ENCODE peak calls at places on chromosomes 6 and 20, in seven cellular contexts. One of them, this sample, is unnamed.

GRCh38 chr20:53227523-53227922 is 255.4 kb downstream of the TSHZ2 start:
- DNase-seq in upper lobe of right lung: no peak
- DNase-seq in cardiac fibroblast: no peak
- DNase-seq in GM10248: no peak
- DNase-seq in neural progenitor cell: no peak
- DNase-seq in left lung: no peak
- DNase-seq in prostate gland: no peak
- DNase-seq in this sample: no peak

GRCh38 chr20:57612916-57613315 is 7.3 kb downstream of the ZBP1 start:
- DNase-seq in upper lobe of right lung: no peak
- DNase-seq in prostate gland: no peak
- DNase-seq in left lung: peak; percentile 41
- DNase-seq in neural progenitor cell: no peak
- DNase-seq in cardiac fibroblast: no peak
- DNase-seq in GM10248: peak; percentile 6
- DNase-seq in this sample: no peak

GRCh38 chr6:169960531-169960890 is 209.1 kb downstream of the ERMARD start:
- DNase-seq in left lung: peak; percentile 67
- DNase-seq in GM10248: no peak
- DNase-seq in cardiac fibroblast: no peak
- DNase-seq in prostate gland: no peak
- DNase-seq in upper lobe of right lung: no peak
- DNase-seq in neural progenitor cell: no peak
- DNase-seq in this sample: no peak

GRCh38 chr6:108805611-108806181 is 42.5 kb upstream of the ARMC2 start:
- DNase-seq in GM10248: peak; percentile 32
- DNase-seq in cardiac fibroblast: no peak
- DNase-seq in neural progenitor cell: no peak
- DNase-seq in prostate gland: no peak
- DNase-seq in left lung: no peak
- DNase-seq in upper lobe of right lung: no peak
- DNase-seq in this sample: no peak

GRCh38 chr6:22521035-22521434 is 48.3 kb upstream of the HDGFL1 start:
- DNase-seq in upper lobe of right lung: no peak
- DNase-seq in neural progenitor cell: no peak
- DNase-seq in cardiac fibroblast: no peak
- DNase-seq in GM10248: no peak
- DNase-seq in left lung: no peak
- DNase-seq in prostate gland: peak; percentile 36
- DNase-seq in this sample: no peak

GRCh38 chr20:48622421-48622820 is 205.4 kb downstream of the PREX1 start:
- DNase-seq in prostate gland: no peak
- DNase-seq in GM10248: no peak
- DNase-seq in upper lobe of right lung: no peak
- DNase-seq in left lung: peak; percentile 40
- DNase-seq in cardiac fibroblast: no peak
- DNase-seq in neural progenitor cell: no peak
- DNase-seq in this sample: no peak

GRCh38 chr6:11236351-11236750 is 3.9 kb upstream of the NEDD9 start:
- DNase-seq in upper lobe of right lung: no peak
- DNase-seq in cardiac fibroblast: peak; percentile 46
- DNase-seq in left lung: no peak
- DNase-seq in GM10248: peak; percentile 45
- DNase-seq in neural progenitor cell: no peak
- DNase-seq in prostate gland: no peak
- DNase-seq in this sample: no peak

GRCh38 chr6:79079425-79080130 is 1.5 kb upstream of the PHIP start:
- DNase-seq in GM10248: no peak
- DNase-seq in cardiac fibroblast: peak; percentile 43
- DNase-seq in left lung: no peak
- DNase-seq in upper lobe of right lung: no peak
- DNase-seq in neural progenitor cell: peak; percentile 41
- DNase-seq in prostate gland: no peak
- DNase-seq in this sample: no peak

GRCh38 chr6:18820725-18821124 is 433.6 kb downstream of the RNF144B start:
- DNase-seq in neural progenitor cell: no peak
- DNase-seq in upper lobe of right lung: no peak
- DNase-seq in cardiac fibroblast: no peak
- DNase-seq in prostate gland: no peak
- DNase-seq in left lung: no peak
- DNase-seq in GM10248: no peak
- DNase-seq in this sample: no peak

GRCh38 chr20:2752631-2753455 is 47.6 kb downstream of the CPXM1 start:
- DNase-seq in cardiac fibroblast: peak; percentile 57
- DNase-seq in GM10248: peak; percentile 59
- DNase-seq in left lung: peak; percentile 83
- DNase-seq in prostate gland: no peak
- DNase-seq in upper lobe of right lung: no peak
- DNase-seq in neural progenitor cell: peak; percentile 90
- DNase-seq in this sample: peak; percentile 74

GRCh38 chr20:9515761-9516657 is 1.6 kb downstream of the LAMP5 start:
- DNase-seq in prostate gland: peak; percentile 24
- DNase-seq in left lung: peak; percentile 67
- DNase-seq in upper lobe of right lung: no peak
- DNase-seq in neural progenitor cell: peak; percentile 77
- DNase-seq in GM10248: no peak
- DNase-seq in cardiac fibroblast: peak; percentile 12
- DNase-seq in this sample: peak; percentile 39

GRCh38 chr6:1162367-1163275 is 149.3 kb upstream of the FOXQ1 start:
- DNase-seq in GM10248: no peak
- DNase-seq in neural progenitor cell: no peak
- DNase-seq in upper lobe of right lung: no peak
- DNase-seq in prostate gland: no peak
- DNase-seq in cardiac fibroblast: no peak
- DNase-seq in left lung: no peak
- DNase-seq in this sample: no peak

GRCh38 chr6:2209226-2209809 is 36.1 kb downstream of the GMDS start:
- DNase-seq in upper lobe of right lung: no peak
- DNase-seq in cardiac fibroblast: peak; percentile 34
- DNase-seq in prostate gland: peak; percentile 50
- DNase-seq in GM10248: peak; percentile 39
- DNase-seq in neural progenitor cell: peak; percentile 70
- DNase-seq in left lung: no peak
- DNase-seq in this sample: peak; percentile 53

GRCh38 chr20:7272512-7272911 is 505.0 kb downstream of the BMP2 start:
- DNase-seq in left lung: no peak
- DNase-seq in cardiac fibroblast: no peak
- DNase-seq in GM10248: no peak
- DNase-seq in upper lobe of right lung: no peak
- DNase-seq in prostate gland: no peak
- DNase-seq in neural progenitor cell: no peak
- DNase-seq in this sample: no peak
- TF ChIP-seq CTCF in left lung: no peak
- TF ChIP-seq CTCF in cardiac fibroblast: peak; percentile 22
- TF ChIP-seq CTCF in GM10248: no peak
- TF ChIP-seq CTCF in upper lobe of right lung: no peak
- TF ChIP-seq CTCF in prostate gland: no peak
- TF ChIP-seq CTCF in neural progenitor cell: peak; percentile 42
- TF ChIP-seq CTCF in this sample: peak; percentile 15

GRCh38 chr6:168937061-168937460 is 316.6 kb downstream of the THBS2 start:
- DNase-seq in left lung: no peak
- DNase-seq in neural progenitor cell: no peak
- DNase-seq in cardiac fibroblast: peak; percentile 11
- DNase-seq in upper lobe of right lung: no peak
- DNase-seq in GM10248: no peak
- DNase-seq in prostate gland: no peak
- DNase-seq in this sample: no peak

GRCh38 chr6:168939041-168939440 is 314.6 kb downstream of the THBS2 start:
- DNase-seq in upper lobe of right lung: no peak
- DNase-seq in cardiac fibroblast: no peak
- DNase-seq in left lung: no peak
- DNase-seq in GM10248: no peak
- DNase-seq in prostate gland: no peak
- DNase-seq in neural progenitor cell: no peak
- DNase-seq in this sample: no peak

GRCh38 chr6:168938546-168938945 is 315.1 kb downstream of the THBS2 start:
- DNase-seq in neural progenitor cell: no peak
- DNase-seq in left lung: no peak
- DNase-seq in cardiac fibroblast: no peak
- DNase-seq in GM10248: no peak
- DNase-seq in prostate gland: no peak
- DNase-seq in upper lobe of right lung: no peak
- DNase-seq in this sample: no peak

GRCh38 chr6:168941036-168941435 is 312.6 kb downstream of the THBS2 start:
- DNase-seq in neural progenitor cell: no peak
- DNase-seq in prostate gland: no peak
- DNase-seq in cardiac fibroblast: peak; percentile 42
- DNase-seq in upper lobe of right lung: no peak
- DNase-seq in left lung: no peak
- DNase-seq in GM10248: no peak
- DNase-seq in this sample: no peak

GRCh38 chr6:168939771-168940170 is 313.9 kb downstream of the THBS2 start:
- DNase-seq in prostate gland: no peak
- DNase-seq in neural progenitor cell: no peak
- DNase-seq in left lung: no peak
- DNase-seq in cardiac fibroblast: no peak
- DNase-seq in upper lobe of right lung: no peak
- DNase-seq in GM10248: no peak
- DNase-seq in this sample: no peak
- TF ChIP-seq CTCF in prostate gland: no peak
- TF ChIP-seq CTCF in neural progenitor cell: no peak
- TF ChIP-seq CTCF in left lung: no peak
- TF ChIP-seq CTCF in cardiac fibroblast: no peak
- TF ChIP-seq CTCF in upper lobe of right lung: no peak
- TF ChIP-seq CTCF in GM10248: no peak
- TF ChIP-seq CTCF in this sample: no peak

GRCh38 chr20:8132015-8132631 is at the start of gene PLCB1:
- DNase-seq in cardiac fibroblast: peak; percentile 90
- DNase-seq in neural progenitor cell: peak; percentile 95
- DNase-seq in prostate gland: peak; percentile 89
- DNase-seq in left lung: peak; percentile 94
- DNase-seq in upper lobe of right lung: peak; percentile 87
- DNase-seq in GM10248: peak; percentile 82
- DNase-seq in this sample: peak; percentile 93
- TF ChIP-seq CTCF in cardiac fibroblast: peak; percentile 96
- TF ChIP-seq CTCF in neural progenitor cell: peak; percentile 80
- TF ChIP-seq CTCF in prostate gland: peak; percentile 93
- TF ChIP-seq CTCF in left lung: peak; percentile 78
- TF ChIP-seq CTCF in upper lobe of right lung: peak; percentile 76
- TF ChIP-seq CTCF in GM10248: peak; percentile 99
- TF ChIP-seq CTCF in this sample: peak; percentile 72

DNA sequence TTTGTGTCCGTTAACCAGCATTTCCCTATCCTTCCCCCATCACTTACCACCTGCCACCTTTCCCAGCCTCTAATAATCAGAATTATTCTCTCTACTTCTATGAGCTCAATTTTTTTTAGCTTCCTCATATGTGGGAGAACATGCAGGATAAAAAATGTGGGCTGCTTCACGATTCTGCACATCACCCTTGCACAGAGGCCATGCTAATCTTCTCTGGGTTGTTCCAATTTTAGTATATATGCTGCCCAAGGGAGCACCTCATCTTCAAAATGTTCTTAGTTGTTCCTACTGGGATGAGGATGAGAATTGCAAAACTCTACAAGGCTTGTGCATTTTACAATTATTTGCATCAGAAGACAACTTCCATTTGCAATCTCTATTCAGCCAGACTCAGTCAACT is 58.1 kb downstream of the LAMA4 start:
- DNase-seq in GM10248: no peak
- DNase-seq in left lung: no peak
- DNase-seq in cardiac fibroblast: no peak
- DNase-seq in upper lobe of right lung: no peak
- DNase-seq in neural progenitor cell: no peak
- DNase-seq in prostate gland: no peak
- DNase-seq in this sample: no peak
- TF ChIP-seq CTCF in GM10248: no peak
- TF ChIP-seq CTCF in left lung: no peak
- TF ChIP-seq CTCF in cardiac fibroblast: no peak
- TF ChIP-seq CTCF in upper lobe of right lung: no peak
- TF ChIP-seq CTCF in neural progenitor cell: no peak
- TF ChIP-seq CTCF in prostate gland: no peak
- TF ChIP-seq CTCF in this sample: no peak

DNA sequence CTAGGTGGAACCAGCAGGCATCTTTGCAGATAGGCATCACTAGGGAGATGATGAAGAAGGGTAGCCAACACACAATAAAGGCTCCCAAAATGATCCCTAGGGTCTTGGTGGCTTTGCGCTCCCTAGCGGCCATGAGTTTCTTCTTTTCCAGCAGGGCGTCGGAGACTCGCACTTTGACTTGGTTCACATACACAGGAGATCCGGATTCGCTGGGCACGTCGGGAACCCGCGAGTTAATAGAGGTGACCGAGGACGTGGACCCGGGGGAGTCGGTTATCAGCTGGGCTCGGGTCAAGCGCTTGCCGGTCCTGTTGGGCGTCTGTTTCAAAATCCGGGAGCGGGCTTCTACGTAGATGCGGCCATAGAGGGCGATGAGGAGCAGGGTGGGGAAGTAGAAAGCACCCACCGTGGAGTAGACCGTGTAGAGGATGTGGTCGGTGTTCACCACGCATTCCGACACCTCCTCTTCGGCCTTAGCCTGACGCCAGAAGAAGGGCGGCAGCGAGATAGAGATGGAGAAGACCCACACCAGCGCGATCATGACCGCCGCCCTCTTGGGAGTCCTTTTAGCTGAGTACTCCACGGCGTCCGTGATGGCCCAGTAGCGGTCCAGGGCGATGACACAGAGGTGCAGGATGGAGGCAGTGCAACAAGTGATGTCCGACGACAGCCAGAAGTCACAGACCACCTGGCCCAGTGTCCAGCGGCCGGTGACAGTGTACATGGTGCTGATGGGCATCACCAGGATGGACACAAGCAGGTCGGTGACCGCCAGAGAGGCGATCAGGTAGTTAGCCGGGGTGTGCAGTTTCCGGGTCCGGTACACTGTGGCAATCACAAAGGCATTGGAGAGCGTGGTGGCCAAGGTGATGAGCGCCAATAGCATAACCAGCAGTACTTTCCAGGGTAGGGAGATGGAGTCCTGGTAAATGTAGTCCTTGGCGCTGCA is 658 bp downstream of the HTR1B start:
- DNase-seq in neural progenitor cell: peak; percentile 58
- DNase-seq in upper lobe of right lung: peak; percentile 55
- DNase-seq in cardiac fibroblast: no peak
- DNase-seq in left lung: peak; percentile 58
- DNase-seq in GM10248: no peak
- DNase-seq in prostate gland: no peak
- DNase-seq in this sample: peak; percentile 39
- TF ChIP-seq CTCF in neural progenitor cell: peak; percentile 73
- TF ChIP-seq CTCF in upper lobe of right lung: no peak
- TF ChIP-seq CTCF in cardiac fibroblast: peak; percentile 25
- TF ChIP-seq CTCF in left lung: no peak
- TF ChIP-seq CTCF in GM10248: no peak
- TF ChIP-seq CTCF in prostate gland: no peak
- TF ChIP-seq CTCF in this sample: peak; percentile 21